ENCODE peak calls at places on chromosome 4, in seven cellular contexts. T is substantia nigra, J is C1 segment of cervical spinal cord, O is AG20443, K is activated T-cell treated with anti-CD3 and anti-CD28 coated beads for 24 hours, U is lower lobe of right lung, Z is GM20000. F is an unnamed sample.

GRCh38 chr4:13484749-13485345 is 707 bp upstream of the RAB28 start:
- DNase-seq in T (no peak), J (no peak), O (no peak), K (no peak), U (no peak), Z (no peak), F (no peak)

GRCh38 chr4:177190995-177191568 is 118.6 kb upstream of the NEIL3 start:
- DNase-seq in T (no peak), J (no peak), O (peak; percentile 44), K (no peak), U (no peak), Z (no peak), F (no peak)

GRCh38 chr4:81398379-81398778 is 73.3 kb downstream of the RASGEF1B start:
- DNase-seq in T (no peak), J (no peak), O (no peak), K (no peak), U (no peak), Z (no peak), F (no peak)

GRCh38 chr4:73308286-73308685 is 49.7 kb upstream of the ANKRD17 start:
- DNase-seq in T (no peak), J (peak; percentile 4), O (peak; percentile 14), K (no peak), U (no peak), Z (peak; percentile 10), F (peak; percentile 21)

GRCh38 chr4:38150021-38150671 is 189.9 kb downstream of the PTTG2 start:
- DNase-seq in T (no peak), J (no peak), O (peak; percentile 36), K (no peak), U (no peak), Z (no peak), F (no peak)

GRCh38 chr4:176508780-176509331 is 189.1 kb downstream of the SPCS3 start:
- DNase-seq in T (no peak), J (no peak), O (no peak), K (no peak), U (no peak), Z (no peak), F (no peak)

GRCh38 chr4:184453402-184454160 is 20.8 kb downstream of the IRF2 start:
- DNase-seq in T (no peak), J (no peak), O (peak; percentile 78), K (no peak), U (no peak), Z (peak; percentile 69), F (peak; percentile 45)

GRCh38 chr4:81021526-81021944 is 9.0 kb upstream of the BMP3 start:
- DNase-seq in T (no peak), J (no peak), O (no peak), K (no peak), U (no peak), Z (no peak), F (no peak)

GRCh38 chr4:184196730-184197355 is 20.8 kb downstream of the ENPP6 start:
- DNase-seq in T (no peak), J (no peak), O (no peak), K (no peak), U (no peak), Z (no peak), F (peak; percentile 28)

GRCh38 chr4:52926575-52926974 is 64.5 kb downstream of the RASL11B start:
- DNase-seq in T (no peak), J (no peak), O (no peak), K (no peak), U (no peak), Z (no peak), F (no peak)

GRCh38 chr4:112514079-112514448 is 1.9 kb downstream of the NEUROG2 start:
- DNase-seq in T (no peak), J (no peak), O (no peak), K (no peak), U (no peak), Z (peak; percentile 72), F (no peak)

GRCh38 chr4:170978990-170979389 is 834.2 kb upstream of the GALNTL6 start:
- DNase-seq in T (no peak), J (no peak), O (no peak), K (no peak), U (no peak), Z (no peak), F (no peak)

GRCh38 chr4:127162741-127163140 is 470.0 kb upstream of the INTU start:
- DNase-seq in T (no peak), J (no peak), O (peak; percentile 76), K (no peak), U (no peak), Z (no peak), F (no peak)

GRCh38 chr4:157184300-157184699 is 36.2 kb upstream of the GRIA2 start:
- DNase-seq in T (no peak), J (no peak), O (no peak), K (no peak), U (no peak), Z (no peak), F (no peak)

GRCh38 chr4:136818811-136819210 is 713.5 kb downstream of the PCDH18 start:
- DNase-seq in T (no peak), J (no peak), O (no peak), K (no peak), U (no peak), Z (no peak), F (no peak)

F was measured in T47D.